ENCODE peak calls at places on chromosomes 4 and X, in six cellular contexts. X is IMR-90, M is neuronal stem cell, I is H1, Y is H9, L is trophoblast cell. Q is an unnamed sample.

GRCh38 chr4:63717384-63717783 is 691.9 kb downstream of the TECRL start:
- DNase-seq in M (peak; percentile 3), I (no peak), Y (no peak), X (no peak), L (peak; percentile 14), Q (peak; percentile 5)

GRCh38 chr4:83865417-83866150 is 329.7 kb downstream of the GPAT3 start:
- DNase-seq in L (peak; percentile 26), M (peak; percentile 71), Y (no peak), I (no peak), X (no peak), Q (no peak)

GRCh38 chrX:70454441-70455365 is 10.1 kb downstream of the DLG3 start:
- DNase-seq in L (peak; percentile 51), Y (peak; percentile 95), X (peak; percentile 53), M (peak; percentile 87), I (peak; percentile 86), Q (peak; percentile 72)

GRCh38 chrX:139936259-139936658 is 3.4 kb upstream of the ATP11C start:
- DNase-seq in M (no peak), X (no peak), L (no peak), Y (no peak), I (no peak), Q (no peak)

GRCh38 chr4:38387348-38387747 is 276.7 kb upstream of the KLF3 start:
- DNase-seq in X (peak; percentile 6), I (no peak), Y (no peak), L (no peak), M (no peak), Q (no peak)

GRCh38 chr4:85686398-85686797 is 211.4 kb downstream of the ARHGAP24 start:
- DNase-seq in X (no peak), I (no peak), Y (no peak), L (no peak), M (no peak), Q (no peak)

GRCh38 chrX:16807548-16807947 is 21.3 kb downstream of the TXLNG start:
- DNase-seq in I (no peak), L (no peak), Y (no peak), X (peak; percentile 38), M (no peak), Q (peak; percentile 69)

GRCh38 chrX:121103381-121103780 is 56.0 kb downstream of the GLUD2 start:
- DNase-seq in M (no peak), I (no peak), L (no peak), Y (no peak), X (no peak), Q (no peak)

GRCh38 chr4:142307857-142308256 is 538.2 kb downstream of the INPP4B start:
- DNase-seq in Y (no peak), I (no peak), L (no peak), X (no peak), M (no peak), Q (no peak)

GRCh38 chr4:105059337-105059736 is 87.3 kb upstream of the TET2 start:
- DNase-seq in L (peak; percentile 19), Y (no peak), X (no peak), I (no peak), M (no peak), Q (no peak)

GRCh38 chr4:140968371-140968770 is 164.9 kb downstream of the RNF150 start:
- DNase-seq in M (no peak), L (no peak), X (no peak), I (no peak), Y (no peak), Q (no peak)

GRCh38 chrX:130085551-130085986 is 24.7 kb downstream of the ELF4 start:
- DNase-seq in I (no peak), X (peak; percentile 16), M (no peak), Y (no peak), L (no peak), Q (peak; percentile 52)

GRCh38 chr4:168528131-168528949 is 31.5 kb downstream of the PALLD start:
- DNase-seq in M (no peak), I (no peak), Y (no peak), X (peak; percentile 62), L (peak; percentile 87), Q (peak; percentile 46)

GRCh38 chr4:20172070-20172760 is 79.5 kb upstream of the SLIT2 start:
- DNase-seq in L (no peak), I (no peak), M (no peak), X (no peak), Y (no peak), Q (no peak)

GRCh38 chrX:107396235-107396634 is 53.2 kb upstream of the FRMPD3 start:
- DNase-seq in Y (no peak), M (no peak), I (no peak), X (no peak), L (no peak), Q (no peak)

GRCh38 chr4:61648264-61648663 is 448.1 kb downstream of the ADGRL3 start:
- DNase-seq in X (no peak), Y (no peak), L (no peak), M (no peak), I (no peak), Q (no peak)
- H4K91ac ChIP-seq in X (no peak overlapping the region), Y (no peak overlapping the region), L (no peak overlapping the region), M (no peak overlapping the region), I (no peak overlapping the region), Q (no peak overlapping the region)

GRCh38 chr4:78720994-78721677 is 55.0 kb upstream of the BMP2K start:
- DNase-seq in Y (no peak), L (no peak), M (no peak), X (no peak), I (no peak), Q (no peak)

GRCh38 chr4:78720151-78720726 is 55.9 kb upstream of the BMP2K start:
- DNase-seq in M (no peak), X (no peak), L (no peak), I (no peak), Y (peak; percentile 45), Q (no peak)

GRCh38 chr4:78722880-78723279 is 53.3 kb upstream of the BMP2K start:
- DNase-seq in X (no peak), M (no peak), I (no peak), Y (no peak), L (no peak), Q (no peak)

GRCh38 chr4:78722320-78722719 is 53.8 kb upstream of the BMP2K start:
- DNase-seq in M (no peak), I (no peak), L (no peak), Y (no peak), X (no peak), Q (no peak)

DNA sequence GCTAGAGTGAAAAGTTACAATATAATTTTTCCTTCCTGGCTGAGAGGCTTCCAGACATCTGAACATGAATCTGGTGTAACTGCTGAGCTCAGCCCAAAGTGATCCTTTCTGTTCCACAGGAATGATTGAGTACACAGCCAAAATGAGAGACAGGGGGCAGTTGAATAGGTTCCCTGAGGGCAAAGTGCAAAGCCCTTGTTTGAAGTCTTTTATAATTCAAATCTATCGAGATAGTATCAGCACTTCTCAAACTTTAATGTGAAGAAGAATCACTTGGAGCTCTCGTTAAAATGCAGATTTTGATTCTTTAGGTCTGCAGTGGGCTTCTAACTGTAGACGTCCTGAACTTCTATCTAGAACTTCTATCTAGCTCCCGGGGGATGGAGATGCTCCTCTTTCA is 54.4 kb upstream of the BMP2K start:
- DNase-seq in M (no peak), L (no peak), I (no peak), X (no peak), Y (no peak), Q (no peak)
- H2AFZ ChIP-seq in M (peak overlapping the region; percentile 69), L (no peak overlapping the region), I (no peak overlapping the region), X (no peak overlapping the region), Y (no peak overlapping the region), Q (no peak overlapping the region)

GRCh38 chr4:10781805-10782204 is 97.2 kb upstream of the CLNK start:
- DNase-seq in L (no peak), Y (no peak), M (no peak), I (no peak), X (no peak), Q (no peak)
- H4K91ac ChIP-seq in L (no peak overlapping the region), Y (no peak overlapping the region), M (no peak overlapping the region), I (no peak overlapping the region), X (peak overlapping the region; percentile 69), Q (no peak overlapping the region)

GRCh38 chr4:8846046-8846720 is 25.5 kb downstream of the HMX1 start:
- DNase-seq in L (no peak), Y (peak; percentile 20), M (no peak), I (peak; percentile 29), X (no peak), Q (no peak)

GRCh38 chr4:8846864-8847263 is 24.8 kb downstream of the HMX1 start:
- DNase-seq in Y (no peak), I (peak; percentile 17), X (no peak), M (no peak), L (no peak), Q (no peak)

GRCh38 chr4:8847331-8847730 is 24.3 kb downstream of the HMX1 start:
- DNase-seq in M (no peak), Y (peak; percentile 19), X (no peak), I (peak; percentile 35), L (no peak), Q (no peak)

GRCh38 chr4:8848507-8849265 is 23.0 kb downstream of the HMX1 start:
- DNase-seq in Y (peak; percentile 8), L (no peak), I (peak; percentile 35), X (no peak), M (no peak), Q (no peak)

GRCh38 chr4:8847764-8848163 is 23.9 kb downstream of the HMX1 start:
- DNase-seq in Y (peak; percentile 26), I (peak; percentile 48), M (no peak), L (no peak), X (no peak), Q (no peak)
- H2AFZ ChIP-seq in Y (no peak overlapping the region), I (no peak overlapping the region), M (no peak overlapping the region), L (no peak overlapping the region), X (no peak overlapping the region), Q (no peak overlapping the region)

GRCh38 chr4:154623995-154624394 is 11.5 kb upstream of the FGG start:
- DNase-seq in L (no peak), X (no peak), Y (no peak), M (no peak), I (no peak), Q (no peak)

GRCh38 chr4:154630307-154630706 is 17.9 kb upstream of the FGG start:
- DNase-seq in M (no peak), X (no peak), I (no peak), Y (no peak), L (no peak), Q (no peak)

GRCh38 chr4:154622598-154622997 is 10.1 kb upstream of the FGG start:
- DNase-seq in L (peak; percentile 77), I (no peak), M (peak; percentile 14), Y (no peak), X (peak; percentile 48), Q (peak; percentile 41)

DNA sequence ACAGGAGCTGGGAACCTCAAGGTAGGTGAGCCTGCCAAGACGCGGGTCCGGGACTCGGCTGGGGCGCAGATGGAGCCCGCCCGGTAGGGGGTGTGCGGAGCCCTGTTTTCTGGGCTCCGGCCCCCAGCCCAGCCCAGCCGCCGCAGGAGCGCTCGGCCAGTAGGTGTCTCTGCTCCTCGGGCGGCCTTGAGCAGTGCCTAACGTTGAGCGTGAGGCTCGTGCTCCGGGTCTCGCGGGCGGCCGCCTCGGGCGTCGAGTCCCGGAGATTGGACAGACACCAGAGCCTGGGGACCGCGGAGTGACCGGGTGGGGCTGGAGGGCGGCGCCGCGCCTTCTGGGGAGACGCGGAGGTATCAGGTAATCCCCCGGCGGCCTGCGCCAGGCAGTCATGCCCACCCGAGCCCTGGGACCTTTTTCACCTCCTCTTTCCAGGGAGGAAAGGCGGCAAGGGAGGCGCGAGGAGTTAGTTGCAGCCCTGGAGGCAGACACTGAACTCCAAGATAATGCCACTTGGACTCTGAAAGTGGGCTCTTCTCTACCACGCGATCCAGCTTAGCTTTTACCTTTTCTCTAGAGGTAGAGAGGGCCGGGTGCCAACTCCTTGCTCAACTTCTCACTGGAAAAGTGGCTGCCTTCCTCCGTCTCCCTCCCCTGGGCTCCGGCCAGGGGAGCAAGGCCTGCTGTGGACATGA is 14.5 kb upstream of the FGG start:
- DNase-seq in I (peak; percentile 80), L (peak; percentile 51), M (peak; percentile 62), Y (peak; percentile 88), X (peak; percentile 6), Q (peak; percentile 37)
- H4K91ac ChIP-seq in I (no peak overlapping the region), L (no peak overlapping the region), M (no peak overlapping the region), Y (no peak overlapping the region), X (no peak overlapping the region), Q (no peak overlapping the region)

Q was measured in mesenchymal stem cell.